ENCODE peak calls at places on chromosomes 4 and X, in four cellular contexts. One of them, this sample, is unnamed.
A peak's percentile ranks its signal among the peaks of the same experiment; 100 is the strongest.

GRCh38 chr4:14415146-14415545 is 587.1 kb upstream of the CPEB2 start:
- DNase-seq in IMR-90: peak; percentile 31
- DNase-seq in adrenal gland: no peak
- DNase-seq in left ventricle myocardium inferior: no peak
- DNase-seq in this sample: no peak

GRCh38 chrX:69203367-69204037 is 38.2 kb upstream of the PJA1 start:
- DNase-seq in adrenal gland: peak; percentile 62
- DNase-seq in IMR-90: no peak
- DNase-seq in left ventricle myocardium inferior: no peak
- DNase-seq in this sample: no peak

GRCh38 chrX:13647709-13648212 is 5.2 kb upstream of the TCEANC start:
- DNase-seq in left ventricle myocardium inferior: peak; percentile 20
- DNase-seq in IMR-90: peak; percentile 89
- DNase-seq in adrenal gland: peak; percentile 94
- DNase-seq in this sample: no peak

GRCh38 chr4:89489338-89489771 is 181.8 kb upstream of the GPRIN3 start:
- DNase-seq in left ventricle myocardium inferior: peak; percentile 15
- DNase-seq in adrenal gland: no peak
- DNase-seq in IMR-90: no peak
- DNase-seq in this sample: no peak

GRCh38 chrX:104430720-104431119 is 135.3 kb upstream of the IL1RAPL2 start:
- DNase-seq in adrenal gland: no peak
- DNase-seq in left ventricle myocardium inferior: no peak
- DNase-seq in IMR-90: no peak
- DNase-seq in this sample: no peak

GRCh38 chrX:40383360-40383759 is 197.4 kb upstream of the ATP6AP2 start:
- DNase-seq in left ventricle myocardium inferior: no peak
- DNase-seq in adrenal gland: no peak
- DNase-seq in IMR-90: no peak
- DNase-seq in this sample: no peak

GRCh38 chrX:11351375-11352295 is 58.4 kb downstream of the AMELX start:
- DNase-seq in IMR-90: peak; percentile 84
- DNase-seq in left ventricle myocardium inferior: peak; percentile 63
- DNase-seq in adrenal gland: peak; percentile 39
- DNase-seq in this sample: peak; percentile 43

GRCh38 chrX:40100141-40100536 is 2.4 kb upstream of the BCOR start:
- DNase-seq in left ventricle myocardium inferior: peak; percentile 31
- DNase-seq in adrenal gland: no peak
- DNase-seq in IMR-90: no peak
- DNase-seq in this sample: no peak

GRCh38 chr4:169342906-169343560 is 72.3 kb upstream of the SH3RF1 start:
- DNase-seq in IMR-90: peak; percentile 41
- DNase-seq in adrenal gland: no peak
- DNase-seq in left ventricle myocardium inferior: no peak
- DNase-seq in this sample: no peak

GRCh38 chr4:11297201-11297600 is 131.5 kb downstream of the HS3ST1 start:
- DNase-seq in IMR-90: no peak
- DNase-seq in adrenal gland: no peak
- DNase-seq in left ventricle myocardium inferior: no peak
- DNase-seq in this sample: no peak

GRCh38 chrX:41538707-41539106 is 91.6 kb downstream of the NYX start:
- DNase-seq in IMR-90: no peak
- DNase-seq in adrenal gland: no peak
- DNase-seq in left ventricle myocardium inferior: no peak
- DNase-seq in this sample: no peak

GRCh38 chrX:148441387-148441786 is 59.0 kb upstream of the AFF2 start:
- DNase-seq in adrenal gland: no peak
- DNase-seq in left ventricle myocardium inferior: no peak
- DNase-seq in IMR-90: no peak
- DNase-seq in this sample: no peak

DNA sequence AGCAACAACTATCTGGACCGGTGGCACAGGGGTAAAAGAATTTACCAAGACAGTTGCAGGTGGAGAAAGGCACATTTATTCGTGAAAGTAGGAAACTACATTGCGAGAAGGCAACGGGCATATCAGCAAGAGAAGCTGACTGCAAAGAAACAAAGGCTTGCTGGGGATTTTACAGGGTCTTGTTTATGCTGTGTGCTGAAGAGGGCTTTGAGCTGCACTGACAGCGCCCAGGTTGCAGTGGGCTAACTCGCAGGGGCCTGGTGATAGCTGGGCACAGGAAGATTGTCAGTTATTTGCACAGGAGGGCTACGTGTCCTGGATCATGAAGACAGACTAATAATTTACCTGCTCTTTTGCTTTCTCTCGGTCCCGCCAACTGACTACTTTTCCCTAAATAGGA is 10.7 kb downstream of the TLR3 start:
- DNase-seq in IMR-90: no peak
- DNase-seq in adrenal gland: no peak
- DNase-seq in left ventricle myocardium inferior: no peak
- DNase-seq in this sample: no peak
- H3K27ac ChIP-seq in IMR-90: no peak overlapping the region
- H3K27ac ChIP-seq in adrenal gland: no peak overlapping the region
- H3K27ac ChIP-seq in left ventricle myocardium inferior: no peak overlapping the region
- H3K27ac ChIP-seq in this sample: no peak overlapping the region

GRCh38 chr4:21830272-21830671 is 118.3 kb downstream of the KCNIP4 start:
- DNase-seq in left ventricle myocardium inferior: no peak
- DNase-seq in adrenal gland: no peak
- DNase-seq in IMR-90: no peak
- DNase-seq in this sample: no peak

DNA sequence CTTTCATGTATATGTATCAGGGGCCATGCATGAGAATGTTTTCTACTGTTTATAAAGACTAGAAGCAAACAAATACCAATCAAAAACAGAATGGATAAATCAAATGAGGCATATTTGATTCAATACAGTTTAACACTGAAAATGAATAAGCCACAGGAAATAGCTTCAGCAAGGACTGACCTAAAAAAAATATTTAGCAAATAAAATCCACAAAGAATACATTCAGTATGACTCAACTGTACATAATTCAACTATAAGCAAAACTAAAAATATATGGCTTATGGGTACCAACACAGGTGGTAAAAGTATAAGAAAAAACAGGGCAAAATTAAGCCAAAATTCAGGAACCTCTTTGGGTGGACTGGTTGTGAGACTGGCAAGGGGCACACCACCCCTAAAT is 112.9 kb downstream of the KCNIP4 start:
- DNase-seq in adrenal gland: no peak
- DNase-seq in left ventricle myocardium inferior: no peak
- DNase-seq in IMR-90: no peak
- DNase-seq in this sample: no peak
- TF ChIP-seq CTCF in adrenal gland: no peak
- TF ChIP-seq CTCF in left ventricle myocardium inferior: no peak
- TF ChIP-seq CTCF in IMR-90: no peak
- TF ChIP-seq CTCF in this sample: no peak

DNA sequence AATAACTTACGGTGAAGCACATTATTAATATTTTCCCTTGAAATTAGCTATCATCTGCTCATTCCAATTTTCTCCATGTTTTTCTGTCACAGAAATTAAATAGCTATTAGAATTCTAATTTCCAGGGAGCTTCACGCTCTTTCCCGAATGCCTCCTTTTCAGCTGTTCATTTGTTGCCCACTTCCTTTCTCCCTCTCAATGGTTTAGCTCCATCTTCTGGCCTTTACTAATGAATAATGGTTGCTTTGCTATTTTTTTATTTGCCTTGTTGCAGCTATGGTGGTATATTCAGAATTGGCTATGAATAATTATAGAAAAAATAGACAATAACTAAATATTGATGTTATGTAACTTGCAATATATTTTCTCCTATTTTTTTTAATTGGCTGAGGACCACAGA is 70.5 kb downstream of the GRIA2 start:
- DNase-seq in left ventricle myocardium inferior: no peak
- DNase-seq in adrenal gland: no peak
- DNase-seq in IMR-90: no peak
- DNase-seq in this sample: no peak
- H3K4me3 ChIP-seq in left ventricle myocardium inferior: no peak overlapping the region
- H3K4me3 ChIP-seq in adrenal gland: no peak overlapping the region
- H3K4me3 ChIP-seq in IMR-90: no peak overlapping the region
- H3K4me3 ChIP-seq in this sample: no peak overlapping the region

GRCh38 chrX:2697306-2697705 is 6.2 kb downstream of the CD99 start:
- DNase-seq in IMR-90: no peak
- DNase-seq in left ventricle myocardium inferior: no peak
- DNase-seq in adrenal gland: no peak
- DNase-seq in this sample: no peak
- H3K27ac ChIP-seq in IMR-90: no peak overlapping the region
- H3K27ac ChIP-seq in left ventricle myocardium inferior: peak overlapping the region; percentile 45
- H3K27ac ChIP-seq in adrenal gland: no peak overlapping the region
- H3K27ac ChIP-seq in this sample: peak overlapping the region; percentile 87

DNA sequence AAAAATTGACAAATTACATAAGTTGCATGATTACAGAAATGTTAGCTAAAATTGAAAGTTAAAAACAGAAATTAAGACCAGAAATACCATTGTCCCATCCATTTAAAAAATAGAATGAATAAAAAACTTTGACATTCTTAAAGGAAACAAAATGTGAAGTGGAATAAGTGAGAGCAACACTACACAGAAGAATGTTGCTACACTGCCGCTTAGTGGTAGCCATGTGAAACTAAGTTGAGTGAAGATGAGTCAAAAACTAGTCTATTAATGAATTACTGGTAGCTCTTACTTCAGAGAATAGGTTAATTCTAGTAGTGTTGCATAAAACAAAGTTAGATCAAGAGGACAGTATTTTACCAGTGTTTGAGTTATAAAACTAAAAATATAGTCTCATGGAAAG is 571.0 kb upstream of the KLHL4 start:
- DNase-seq in IMR-90: peak; percentile 24
- DNase-seq in left ventricle myocardium inferior: no peak
- DNase-seq in adrenal gland: no peak
- DNase-seq in this sample: no peak
- TF ChIP-seq CTCF in IMR-90: peak; percentile 59
- TF ChIP-seq CTCF in left ventricle myocardium inferior: peak; percentile 39
- TF ChIP-seq CTCF in adrenal gland: peak; percentile 59
- TF ChIP-seq CTCF in this sample: peak; percentile 33

DNA sequence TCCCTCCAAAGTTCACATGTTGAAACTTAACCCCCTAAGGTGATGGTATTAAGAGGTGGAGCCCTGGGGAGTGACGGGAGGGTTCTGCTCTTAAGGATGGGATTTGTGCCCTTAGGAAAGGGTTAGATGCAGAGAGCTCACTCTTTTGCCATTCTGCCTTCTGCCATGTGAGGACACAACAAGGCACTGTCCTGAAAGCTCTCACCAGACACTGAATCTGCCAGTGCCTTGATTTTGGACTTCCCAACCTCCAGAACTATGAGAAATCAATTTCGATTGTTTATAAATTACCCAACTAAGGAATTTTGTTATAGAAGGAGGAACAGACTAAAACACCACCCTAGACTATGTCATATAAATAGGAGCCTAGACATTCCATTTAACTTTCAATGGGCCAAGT is 11.7 kb downstream of the LRP2BP start:
- DNase-seq in IMR-90: no peak
- DNase-seq in left ventricle myocardium inferior: no peak
- DNase-seq in adrenal gland: no peak
- DNase-seq in this sample: no peak
- H3K4me3 ChIP-seq in IMR-90: no peak overlapping the region
- H3K4me3 ChIP-seq in left ventricle myocardium inferior: peak overlapping the region; percentile 29
- H3K4me3 ChIP-seq in adrenal gland: no peak overlapping the region
- H3K4me3 ChIP-seq in this sample: no peak overlapping the region

This sample was measured in AG04450.